ENCODE peak calls at places on chromosomes 11 and 22, in four cellular contexts. H is H7, S is mesothelial cell of epicardium, M is T-cell. J is an unnamed sample.

GRCh38 chr11:95776859-95777258 is 12.7 kb downstream of the FAM76B start:
- DNase-seq in S (no peak), H (no peak), M (no peak), J (no peak)

GRCh38 chr11:120564573-120565301 is 53.2 kb downstream of the GRIK4 start:
- DNase-seq in M (no peak), H (peak), S (no peak), J (peak)

GRCh38 chr22:20430641-20431519 is 6.7 kb downstream of the SCARF2 start:
- DNase-seq in S (no peak), H (peak), M (peak), J (peak)

GRCh38 chr11:45233121-45233803 is 52.9 kb downstream of the SYT13 start:
- DNase-seq in H (peak), M (peak), S (no peak), J (no peak)

GRCh38 chr11:96309643-96310017 is 33.4 kb downstream of the MAML2 start:
- DNase-seq in H (no peak), S (no peak), M (no peak), J (no peak)

GRCh38 chr11:35321532-35322320 is 97.6 kb downstream of the SLC1A2 start:
- DNase-seq in H (no peak), M (no peak), S (no peak), J (peak)

GRCh38 chr11:59600234-59600633 is 15.3 kb downstream of the OSBP start:
- DNase-seq in S (no peak), M (no peak), H (no peak), J (no peak)

GRCh38 chr22:49228431-49229037 is 599.1 kb downstream of the BRD1 start:
- DNase-seq in M (no peak), S (no peak), H (no peak), J (no peak)

GRCh38 chr22:30250713-30251267 is 4.2 kb upstream of the LIF start:
- DNase-seq in S (no peak), M (no peak), H (peak), J (no peak)

GRCh38 chr22:26835023-26835422 is 177.6 kb downstream of the MIAT start:
- DNase-seq in H (no peak), M (no peak), S (no peak), J (no peak)

GRCh38 chr11:46918087-46918751 is at the start of gene LRP4:
- DNase-seq in H (peak), S (peak), M (peak), J (peak)

GRCh38 chr22:45846952-45847351 is 130.0 kb downstream of the WNT7B start:
- DNase-seq in S (no peak), M (no peak), H (no peak), J (no peak)